ENCODE peak calls at places on chromosomes 16 and 17, in nine cellular contexts. A is MCF 10A; J is WTC11; S is B cell; K is effector memory CD4-positive, alpha-beta T cell; L is HL-60; M is HTR-8/SVneo; V is stimulated activated CD4-positive, alpha-beta T cell treated with anti-CD3 and anti-CD28 coated beads, Interleukin-2, amount 100 ng/mL, for 24 hours; B is neural crest cell. E is an unnamed sample.

GRCh38 chr16:51577621-51578303 is 426.7 kb upstream of the SALL1 start:
- DNase-seq in A (peak), J (no peak), S (no peak), K (no peak), L (no peak), M (no peak), V (no peak), B (no peak), E (no peak)

GRCh38 chr16:24537474-24538337 is 1.7 kb upstream of the RBBP6 start:
- DNase-seq in A (peak), J (no peak), S (no peak), K (no peak), L (no peak), M (no peak), V (no peak), B (no peak), E (no peak)

GRCh38 chr16:678858-679807 is 1.1 kb upstream of the STUB1 start:
- DNase-seq in A (no peak), J (peak), S (peak), K (peak), L (peak), M (no peak), V (peak), B (peak), E (peak)

GRCh38 chr17:3788200-3788599 is 12.8 kb downstream of the ITGAE start:
- DNase-seq in A (no peak), J (no peak), S (no peak), K (no peak), L (no peak), M (no peak), V (no peak), B (no peak), E (no peak)

GRCh38 chr16:52773026-52773425 is 226.1 kb upstream of the TOX3 start:
- DNase-seq in A (no peak), J (no peak), S (no peak), K (no peak), L (no peak), M (no peak), V (no peak), B (no peak), E (no peak)

GRCh38 chr17:62963296-62963695 is 2.7 kb upstream of the TANC2 start:
- DNase-seq in A (peak), J (no peak), S (no peak), K (no peak), L (no peak), M (peak), V (no peak), B (no peak), E (no peak)

GRCh38 chr16:68762996-68763756 is 26.1 kb downstream of the CDH1 start:
- DNase-seq in A (no peak), J (peak), S (no peak), K (no peak), L (no peak), M (no peak), V (no peak), B (no peak), E (no peak)

GRCh38 chr16:81901483-81901882 is 109.8 kb downstream of the SDR42E1 start:
- DNase-seq in A (peak), J (no peak), S (no peak), K (no peak), L (no peak), M (peak), V (no peak), B (no peak), E (no peak)

GRCh38 chr17:82497483-82498405 is 21.8 kb upstream of the FOXK2 start:
- DNase-seq in A (peak), J (peak), S (peak), K (peak), L (peak), M (no peak), V (peak), B (peak), E (peak)

GRCh38 chr16:85452364-85453178 is 160.6 kb upstream of the GSE1 start:
- DNase-seq in A (no peak), J (no peak), S (no peak), K (no peak), L (no peak), M (no peak), V (no peak), B (no peak), E (no peak)

GRCh38 chr16:4416200-4417032 is at the start of gene CORO7:
- DNase-seq in A (peak), J (peak), S (peak), K (peak), L (peak), M (peak), V (peak), B (peak), E (peak)

GRCh38 chr17:39244016-39244599 is 18.4 kb upstream of the STAC2 start:
- DNase-seq in A (no peak), J (peak), S (peak), K (no peak), L (peak), M (no peak), V (no peak), B (no peak), E (no peak)

GRCh38 chr16:58127033-58127556 is 2.1 kb downstream of the CFAP20 start:
- DNase-seq in A (peak), J (no peak), S (peak), K (no peak), L (peak), M (no peak), V (no peak), B (no peak), E (no peak)

GRCh38 chr16:21501869-21502667 is 97.3 kb upstream of the METTL9 start:
- DNase-seq in A (peak), J (peak), S (peak), K (peak), L (peak), M (peak), V (peak), B (peak), E (peak)

GRCh38 chr16:70589998-70590471 is 56.3 kb upstream of the IL34 start:
- DNase-seq in A (no peak), J (no peak), S (no peak), K (no peak), L (no peak), M (peak), V (no peak), B (no peak), E (no peak)

GRCh38 chr17:76716834-76717205 is 6.1 kb upstream of the MXRA7 start:
- DNase-seq in A (peak), J (no peak), S (no peak), K (no peak), L (no peak), M (no peak), V (no peak), B (no peak), E (no peak)

GRCh38 chr17:29279397-29280070 is 14.4 kb downstream of the NUFIP2 start:
- DNase-seq in A (no peak), J (no peak), S (no peak), K (no peak), L (no peak), M (no peak), V (no peak), B (no peak), E (no peak)

GRCh38 chr16:89805136-89805905 is 11.1 kb downstream of the FANCA start:
- DNase-seq in A (no peak), J (no peak), S (no peak), K (no peak), L (no peak), M (no peak), V (no peak), B (no peak), E (no peak)

GRCh38 chr17:65008877-65009276 is 47.7 kb downstream of the GNA13 start:
- DNase-seq in A (no peak), J (no peak), S (no peak), K (no peak), L (no peak), M (no peak), V (no peak), B (no peak), E (no peak)

GRCh38 chr16:54867302-54867832 is 63.3 kb upstream of the IRX5 start:
- DNase-seq in A (peak), J (no peak), S (no peak), K (no peak), L (no peak), M (no peak), V (no peak), B (no peak), E (no peak)

GRCh38 chr17:9127340-9127739 is 106.0 kb downstream of the NTN1 start:
- DNase-seq in A (no peak), J (no peak), S (no peak), K (no peak), L (no peak), M (no peak), V (no peak), B (no peak), E (no peak)

GRCh38 chr17:35799942-35800341 is 4.5 kb upstream of the MMP28 start:
- DNase-seq in A (peak), J (no peak), S (no peak), K (no peak), L (no peak), M (peak), V (no peak), B (no peak), E (no peak)

GRCh38 chr17:15398291-15398690 is 56.9 kb upstream of the TEKT3 start:
- DNase-seq in A (peak), J (no peak), S (no peak), K (no peak), L (peak), M (peak), V (no peak), B (no peak), E (no peak)

GRCh38 chr16:57299009-57299718 is 14.7 kb upstream of the PLLP start:
- DNase-seq in A (peak), J (peak), S (no peak), K (no peak), L (no peak), M (peak), V (peak), B (peak), E (peak)

GRCh38 chr17:81173761-81174160 is 7.7 kb upstream of the AATK start:
- DNase-seq in A (no peak), J (no peak), S (no peak), K (no peak), L (no peak), M (no peak), V (no peak), B (no peak), E (no peak)

E was measured in T-helper 17 cell.